ENCODE peak calls at places on chromosomes 3 and 15, in four cellular contexts. S, M, A and B are unnamed samples.

GRCh38 chr3:105465251-105465853 is 98.6 kb downstream of the ALCAM start:
- DNase-seq in S (no peak), M (peak), A (no peak), B (no peak)

GRCh38 chr3:126959921-126960603 is 22.9 kb upstream of the PLXNA1 start:
- DNase-seq in S (peak), M (peak), A (no peak), B (no peak)

GRCh38 chr3:182716114-182716688 is 77.1 kb upstream of the ATP11B start:
- DNase-seq in S (no peak), M (no peak), A (no peak), B (no peak)

GRCh38 chr3:184144505-184144904 is 9.3 kb downstream of the EIF2B5 start:
- DNase-seq in S (no peak), M (no peak), A (no peak), B (no peak)

GRCh38 chr15:94312946-94313345 is 81.6 kb downstream of the MCTP2 start:
- DNase-seq in S (no peak), M (no peak), A (no peak), B (no peak)

GRCh38 chr3:129344540-129345220 is 66.0 kb downstream of the HMCES start:
- DNase-seq in S (peak), M (no peak), A (no peak), B (no peak)

GRCh38 chr3:69411331-69411730 is 25.4 kb upstream of the FRMD4B start:
- DNase-seq in S (no peak), M (peak), A (no peak), B (no peak)

GRCh38 chr15:100565591-100565990 is 36.4 kb downstream of the LINS1 start:
- DNase-seq in S (no peak), M (no peak), A (no peak), B (no peak)

GRCh38 chr3:8238434-8238833 is 263.2 kb upstream of the LMCD1 start:
- DNase-seq in S (no peak), M (no peak), A (no peak), B (no peak)

GRCh38 chr3:53342353-53342752 is 5.0 kb downstream of the DCP1A start:
- DNase-seq in S (no peak), M (no peak), A (no peak), B (no peak)

GRCh38 chr15:72599855-72600464 is 54.5 kb upstream of the GOLGA6B start:
- DNase-seq in S (peak), M (peak), A (no peak), B (no peak)

GRCh38 chr15:101359365-101359947 is 64.4 kb upstream of the SNRPA1 start:
- DNase-seq in S (peak), M (no peak), A (no peak), B (peak)

GRCh38 chr3:2861920-2862319 is 248.3 kb downstream of the IL5RA start:
- DNase-seq in S (no peak), M (no peak), A (no peak), B (no peak)

GRCh38 chr3:196519738-196520122 is 4.6 kb upstream of the SMCO1 start:
- DNase-seq in S (no peak), M (no peak), A (no peak), B (no peak)

GRCh38 chr15:69736161-69736560 is 283.5 kb downstream of the RPLP1 start:
- DNase-seq in S (no peak), M (no peak), A (no peak), B (no peak)

GRCh38 chr3:159749406-159749805 is 239.2 kb upstream of the IL12A start:
- DNase-seq in S (no peak), M (no peak), A (no peak), B (no peak)

GRCh38 chr3:78906245-78906644 is 861.6 kb downstream of the ROBO1 start:
- DNase-seq in S (no peak), M (no peak), A (no peak), B (no peak)

GRCh38 chr3:160707187-160707789 is 30.3 kb downstream of the ARL14 start:
- DNase-seq in S (peak), M (peak), A (no peak), B (no peak)

GRCh38 chr3:132660056-132660744 is at the start of gene UBA5:
- DNase-seq in S (peak), M (peak), A (peak), B (no peak)

GRCh38 chr15:70203981-70204560 is 106.4 kb upstream of the TLE3 start:
- DNase-seq in S (no peak), M (no peak), A (no peak), B (no peak)

GRCh38 chr15:90336705-90337141 is 15.4 kb upstream of the ZNF774 start:
- DNase-seq in S (no peak), M (peak), A (peak), B (no peak)

GRCh38 chr3:97680696-97681095 is 83.9 kb upstream of the ARL6 start:
- DNase-seq in S (no peak), M (no peak), A (no peak), B (no peak)

GRCh38 chr3:17994167-17994566 is 251.7 kb upstream of the TBC1D5 start:
- DNase-seq in S (no peak), M (no peak), A (no peak), B (no peak)

GRCh38 chr15:46091860-46092450 is 457.1 kb downstream of the SQOR start:
- DNase-seq in S (peak), M (peak), A (no peak), B (no peak)

GRCh38 chr3:193963808-193964516 is 172.0 kb upstream of the HES1 start:
- DNase-seq in S (no peak), M (no peak), A (no peak), B (peak)

GRCh38 chr3:59605318-59605717 is 555.5 kb upstream of the CFAP20DC start:
- DNase-seq in S (no peak), M (no peak), A (no peak), B (no peak)

GRCh38 chr3:115931581-115931980 is 308.3 kb downstream of the GAP43 start:
- DNase-seq in S (no peak), M (no peak), A (no peak), B (no peak)

GRCh38 chr15:63983071-63983711 is 63.1 kb downstream of the DAPK2 start:
- DNase-seq in S (no peak), M (no peak), A (no peak), B (no peak)

GRCh38 chr3:102183623-102184022 is 251.2 kb upstream of the ZPLD1 start:
- DNase-seq in S (no peak), M (no peak), A (no peak), B (no peak)

GRCh38 chr3:150408232-150409124 is at the start of gene TSC22D2:
- DNase-seq in S (peak), M (peak), A (peak), B (peak)
- TF ChIP-seq CTCF in S (no peak), M (peak), A (peak), B (peak)

GRCh38 chr3:46695177-46695961 is 1.9 kb upstream of the ALS2CL start:
- DNase-seq in S (peak), M (no peak), A (peak), B (no peak)
- TF ChIP-seq CTCF in S (peak), M (peak), A (peak), B (no peak)

GRCh38 chr3:40598962-40599361 is 74.2 kb downstream of the ZNF621 start:
- DNase-seq in S (no peak), M (no peak), A (no peak), B (no peak)

GRCh38 chr3:40598338-40598737 is 73.6 kb downstream of the ZNF621 start:
- DNase-seq in S (no peak), M (no peak), A (no peak), B (no peak)

GRCh38 chr3:40597441-40597840 is 72.7 kb downstream of the ZNF621 start:
- DNase-seq in S (no peak), M (no peak), A (no peak), B (no peak)

GRCh38 chr3:40608091-40608490 is 83.3 kb downstream of the ZNF621 start:
- DNase-seq in S (no peak), M (no peak), A (no peak), B (no peak)

DNA sequence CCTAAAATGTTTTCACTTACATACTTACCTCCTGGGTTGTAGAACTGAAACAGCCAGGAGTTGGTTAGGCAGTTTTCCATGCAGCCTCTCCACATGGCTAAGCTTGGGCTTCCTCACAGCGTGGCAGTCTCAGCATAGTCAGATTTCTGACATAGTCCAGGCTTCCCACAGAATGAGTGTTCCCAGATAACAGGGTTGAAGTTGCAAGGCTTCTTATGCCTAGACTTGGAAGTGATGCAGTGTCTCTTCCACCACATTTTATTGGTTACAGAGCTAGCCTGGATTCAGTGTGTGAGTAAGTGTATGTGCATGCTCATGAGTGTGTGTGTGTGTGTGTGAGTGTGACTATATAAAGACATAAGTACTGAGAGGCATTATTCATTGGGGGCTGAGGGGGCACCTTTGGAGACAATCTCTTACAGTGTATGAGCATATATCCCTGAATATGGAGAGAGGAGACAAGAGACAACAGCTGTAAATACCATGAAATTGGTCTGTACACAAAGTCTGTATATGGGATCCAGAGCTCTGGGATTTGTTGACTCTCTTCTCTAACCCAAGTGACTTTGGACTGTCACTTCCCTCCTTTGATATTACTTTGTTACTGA is 78.1 kb downstream of the ZNF621 start:
- DNase-seq in S (no peak), M (no peak), A (no peak), B (no peak)
- TF ChIP-seq CTCF in S (no peak), M (no peak), A (no peak), B (no peak)

GRCh38 chr3:23835087-23835486 is 29.3 kb downstream of the UBE2E1 start:
- DNase-seq in S (no peak), M (no peak), A (no peak), B (no peak)

GRCh38 chr3:23835807-23836206 is 30.1 kb downstream of the UBE2E1 start:
- DNase-seq in S (no peak), M (no peak), A (no peak), B (no peak)

GRCh38 chr3:23832523-23832922 is 26.8 kb downstream of the UBE2E1 start:
- DNase-seq in S (no peak), M (no peak), A (no peak), B (no peak)

GRCh38 chr3:23836536-23837230 is 30.9 kb downstream of the UBE2E1 start:
- DNase-seq in S (no peak), M (no peak), A (no peak), B (no peak)

GRCh38 chr3:23834082-23834870 is 28.5 kb downstream of the UBE2E1 start:
- DNase-seq in S (no peak), M (peak), A (no peak), B (no peak)
- TF ChIP-seq CTCF in S (peak), M (peak), A (no peak), B (no peak)

GRCh38 chr3:155325263-155325835 is 31.9 kb upstream of the STRIT1 start:
- DNase-seq in S (no peak), M (no peak), A (peak), B (no peak)
- TF ChIP-seq CTCF in S (no peak), M (peak), A (no peak), B (no peak)

DNA sequence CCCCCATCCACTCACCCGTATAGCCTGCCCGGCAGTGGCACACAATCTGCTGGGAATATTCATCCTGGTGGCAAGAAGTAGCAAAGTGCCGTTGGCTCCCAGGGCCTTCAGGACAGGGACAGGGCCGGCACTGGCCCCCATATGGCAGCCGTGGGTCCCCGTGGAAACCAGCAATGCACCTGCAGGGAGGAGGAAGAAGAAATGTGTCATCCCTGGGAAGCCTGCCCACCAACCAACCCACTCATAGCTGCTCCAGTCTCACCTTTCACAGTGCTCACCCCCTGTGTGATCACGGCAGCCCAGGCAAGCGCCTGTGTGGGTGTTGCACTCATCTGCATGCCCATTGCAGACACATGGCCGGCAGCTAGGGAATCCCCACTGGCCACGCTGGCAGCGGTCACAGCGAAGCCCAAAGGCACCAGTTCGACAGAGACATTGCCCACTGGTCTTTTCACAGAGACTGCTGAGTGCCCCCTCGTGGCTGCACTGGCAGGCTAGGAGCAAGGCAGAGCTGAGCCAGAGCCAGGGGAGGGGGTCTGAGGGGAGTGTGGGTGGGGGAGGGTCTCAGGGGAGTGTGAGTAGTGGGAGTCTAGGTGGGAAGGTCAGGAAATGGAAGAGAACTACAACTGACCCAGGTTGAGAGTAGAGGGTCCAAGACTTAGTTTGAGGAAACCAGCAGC is 4.5 kb upstream of the USP19 start:
- DNase-seq in S (no peak), M (no peak), A (no peak), B (no peak)
- TF ChIP-seq CTCF in S (peak), M (no peak), A (no peak), B (no peak)